ENCODE peak calls at places on chromosome 2, in eight cellular contexts. D is mucosa of descending colon, C is tibial artery, V is psoas muscle, P is OCI-LY7, I is brain microvascular endothelial cell, L is bronchial epithelial cell, Q is astrocyte of the spinal cord. O is an unnamed sample.

GRCh38 chr2:55130849-55131248 is 80.6 kb upstream of the RTN4 start:
- DNase-seq in C (no peak), D (no peak), L (no peak), I (no peak), P (no peak), V (no peak), Q (no peak), O (no peak)

GRCh38 chr2:184677171-184677570 is 78.8 kb downstream of the ZNF804A start:
- DNase-seq in P (no peak), L (no peak), V (no peak), C (no peak), Q (no peak), D (no peak), I (no peak), O (no peak)

GRCh38 chr2:239467956-239468490 is 67.2 kb upstream of the HDAC4 start:
- DNase-seq in I (no peak), P (no peak), L (no peak), V (no peak), Q (no peak), C (peak), D (no peak), O (no peak)

GRCh38 chr2:229927817-229928321 is 5.6 kb downstream of the FBXO36 start:
- DNase-seq in C (no peak), I (no peak), V (no peak), Q (peak), D (no peak), L (peak), P (no peak), O (peak)

GRCh38 chr2:199624958-199625357 is 167.2 kb upstream of the SATB2 start:
- DNase-seq in C (no peak), D (no peak), V (no peak), I (no peak), P (no peak), L (peak), Q (no peak), O (no peak)

GRCh38 chr2:162022290-162022945 is 51.6 kb downstream of the DPP4 start:
- DNase-seq in C (no peak), Q (peak), L (peak), P (no peak), D (no peak), I (no peak), V (no peak), O (peak)

GRCh38 chr2:221254281-221254680 is 317.8 kb downstream of the EPHA4 start:
- DNase-seq in Q (no peak), V (no peak), L (peak), I (no peak), P (no peak), D (no peak), C (no peak), O (no peak)

GRCh38 chr2:222959358-222959757 is 92.6 kb upstream of the KCNE4 start:
- DNase-seq in C (no peak), D (no peak), L (peak), I (peak), V (no peak), Q (peak), P (no peak), O (peak)

GRCh38 chr2:202687276-202687675 is 52.5 kb downstream of the FAM117B start:
- DNase-seq in C (no peak), Q (no peak), P (no peak), I (peak), V (no peak), D (no peak), L (peak), O (no peak)

GRCh38 chr2:148658807-148659722 is 14.5 kb downstream of the EPC2 start:
- DNase-seq in D (no peak), C (no peak), V (no peak), Q (peak), L (peak), I (no peak), P (no peak), O (no peak)

GRCh38 chr2:206163251-206163880 is 3.7 kb downstream of the EEF1B2 start:
- DNase-seq in C (no peak), D (no peak), P (no peak), Q (no peak), L (no peak), V (no peak), I (no peak), O (no peak)

GRCh38 chr2:189298481-189298880 is 118.9 kb upstream of the COL5A2 start:
- DNase-seq in L (no peak), D (no peak), Q (peak), P (no peak), V (no peak), I (no peak), C (no peak), O (peak)

GRCh38 chr2:19363474-19363778 is 5.0 kb upstream of the OSR1 start:
- DNase-seq in Q (no peak), L (no peak), I (no peak), P (no peak), C (no peak), D (no peak), V (peak), O (peak)

GRCh38 chr2:68487773-68488355 is 20.5 kb downstream of the APLF start:
- DNase-seq in D (no peak), P (peak), Q (peak), C (no peak), I (no peak), V (no peak), L (peak), O (peak)

GRCh38 chr2:105557515-105557914 is 158.7 kb upstream of the FHL2 start:
- DNase-seq in D (no peak), I (no peak), P (no peak), Q (no peak), V (no peak), L (no peak), C (no peak), O (no peak)

GRCh38 chr2:237909801-237910475 is 50.5 kb downstream of the RAMP1 start:
- DNase-seq in C (no peak), I (no peak), P (no peak), L (no peak), D (no peak), Q (no peak), V (no peak), O (no peak)

GRCh38 chr2:64865073-64865830 is 123.9 kb upstream of the SLC1A4 start:
- DNase-seq in V (peak), D (peak), I (peak), P (peak), C (peak), Q (peak), L (peak), O (peak)

GRCh38 chr2:75627902-75628504 is 18.6 kb upstream of the MRPL19 start:
- DNase-seq in L (peak), P (peak), Q (peak), D (no peak), C (peak), V (peak), I (peak), O (peak)

GRCh38 chr2:239726631-239727181 is 298.4 kb downstream of the NDUFA10 start:
- DNase-seq in I (no peak), P (no peak), L (no peak), Q (no peak), V (peak), D (no peak), C (peak), O (no peak)

GRCh38 chr2:62443471-62443870 is 62.5 kb downstream of the TMEM17 start:
- DNase-seq in V (no peak), I (no peak), C (no peak), P (no peak), L (no peak), D (no peak), Q (no peak), O (no peak)

GRCh38 chr2:176110975-176111663 is 4.0 kb downstream of the HOXD11 start:
- DNase-seq in L (peak), V (no peak), P (peak), C (no peak), D (no peak), I (no peak), Q (peak), O (peak)

GRCh38 chr2:232540441-232541041 is 1.0 kb downstream of the CHRNG start:
- DNase-seq in P (no peak), I (no peak), V (peak), C (no peak), L (no peak), Q (no peak), D (no peak), O (no peak)

GRCh38 chr2:924202-924601 is 26.4 kb upstream of the SNTG2 start:
- DNase-seq in L (no peak), C (no peak), Q (no peak), V (no peak), D (no peak), P (no peak), I (no peak), O (no peak)

GRCh38 chr2:54470241-54470938 is 14.3 kb downstream of the SPTBN1 start:
- DNase-seq in P (no peak), V (no peak), Q (peak), L (peak), I (no peak), D (no peak), C (no peak), O (peak)

GRCh38 chr2:115214050-115214449 is 771.6 kb downstream of the DPP10 start:
- DNase-seq in C (no peak), V (no peak), P (no peak), Q (no peak), I (no peak), L (no peak), D (no peak), O (no peak)

GRCh38 chr2:237859082-237859433 is 365 bp upstream of the RAMP1 start:
- DNase-seq in D (no peak), I (no peak), P (no peak), L (no peak), V (no peak), C (no peak), Q (no peak), O (no peak)

GRCh38 chr2:121993682-121994081 is 238.2 kb downstream of the TSN start:
- DNase-seq in C (no peak), Q (no peak), P (no peak), D (no peak), I (no peak), V (no peak), L (no peak), O (no peak)
- TF ChIP-seq CTCF in C (no peak), Q (no peak), P (no peak), D (no peak), I (no peak), V (no peak), L (no peak), O (no peak)

DNA sequence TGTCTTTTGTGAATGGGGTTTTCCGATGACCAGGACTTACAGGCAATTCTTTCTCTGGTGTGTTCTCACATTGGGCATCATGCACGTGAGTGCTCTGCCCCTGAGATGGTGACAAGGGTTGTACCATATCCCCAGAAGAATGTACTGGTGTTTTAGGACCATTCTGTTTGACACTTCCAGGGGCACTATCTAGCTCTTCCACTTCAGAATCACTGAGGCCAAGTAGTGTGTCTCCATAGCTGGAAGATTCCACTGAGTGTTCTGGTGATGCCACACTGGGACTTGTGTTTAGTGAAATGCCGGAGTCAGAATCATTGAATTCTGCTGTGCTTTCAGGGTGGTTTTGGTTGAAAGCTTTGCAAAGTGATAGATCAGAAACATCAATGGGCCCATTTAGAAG is 18.7 kb downstream of the HNRNPA3 start:
- DNase-seq in V (no peak), C (no peak), Q (no peak), P (no peak), I (no peak), L (no peak), D (no peak), O (no peak)
- TF ChIP-seq CTCF in V (no peak), C (no peak), Q (no peak), P (no peak), I (no peak), L (no peak), D (no peak), O (no peak)

GRCh38 chr2:61065706-61066688 is at the start of gene SANBR:
- DNase-seq in C (peak), D (peak), Q (peak), I (peak), L (peak), P (peak), V (peak), O (peak)
- TF ChIP-seq CTCF in C (no peak), D (no peak), Q (no peak), I (no peak), L (no peak), P (no peak), V (no peak), O (no peak)

GRCh38 chr2:13135856-13136255 is 419.1 kb downstream of the TRIB2 start:
- DNase-seq in C (no peak), D (no peak), P (no peak), Q (no peak), V (no peak), L (no peak), I (no peak), O (no peak)

GRCh38 chr2:13141315-13141714 is 424.6 kb downstream of the TRIB2 start:
- DNase-seq in D (no peak), L (no peak), P (no peak), I (no peak), Q (no peak), C (no peak), V (no peak), O (no peak)

GRCh38 chr2:13135369-13135768 is 418.6 kb downstream of the TRIB2 start:
- DNase-seq in Q (no peak), P (no peak), I (no peak), D (no peak), C (no peak), L (no peak), V (no peak), O (no peak)

DNA sequence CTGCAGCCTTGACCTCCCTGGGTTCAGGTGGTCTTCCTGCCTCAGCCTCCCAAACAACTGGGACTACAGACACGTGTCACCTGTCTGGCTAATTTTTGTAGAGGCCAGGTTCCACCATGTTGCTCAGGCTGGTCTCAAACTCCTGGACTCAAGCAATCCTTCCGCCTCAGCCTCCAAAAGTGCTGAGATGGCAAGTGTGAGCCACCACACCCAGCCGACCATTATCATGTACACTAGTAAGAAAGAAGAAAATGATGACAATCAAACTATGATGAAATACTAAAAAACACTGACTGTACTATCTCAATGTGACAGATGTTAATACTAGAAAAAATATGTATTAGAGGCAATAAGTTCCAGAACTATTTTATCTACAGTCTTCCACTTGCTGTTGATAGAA is 420.9 kb downstream of the TRIB2 start:
- DNase-seq in V (no peak), I (no peak), Q (no peak), L (no peak), C (no peak), D (no peak), P (no peak), O (no peak)
- TF ChIP-seq CTCF in V (no peak), I (no peak), Q (no peak), L (no peak), C (no peak), D (no peak), P (no peak), O (no peak)

GRCh38 chr2:85804583-85804982 is 50.8 kb downstream of the ATOH8 start:
- DNase-seq in L (peak), C (no peak), V (no peak), I (no peak), Q (no peak), D (no peak), P (peak), O (peak)
- TF ChIP-seq CTCF in L (peak), C (peak), V (peak), I (peak), Q (peak), D (peak), P (peak), O (peak)

DNA sequence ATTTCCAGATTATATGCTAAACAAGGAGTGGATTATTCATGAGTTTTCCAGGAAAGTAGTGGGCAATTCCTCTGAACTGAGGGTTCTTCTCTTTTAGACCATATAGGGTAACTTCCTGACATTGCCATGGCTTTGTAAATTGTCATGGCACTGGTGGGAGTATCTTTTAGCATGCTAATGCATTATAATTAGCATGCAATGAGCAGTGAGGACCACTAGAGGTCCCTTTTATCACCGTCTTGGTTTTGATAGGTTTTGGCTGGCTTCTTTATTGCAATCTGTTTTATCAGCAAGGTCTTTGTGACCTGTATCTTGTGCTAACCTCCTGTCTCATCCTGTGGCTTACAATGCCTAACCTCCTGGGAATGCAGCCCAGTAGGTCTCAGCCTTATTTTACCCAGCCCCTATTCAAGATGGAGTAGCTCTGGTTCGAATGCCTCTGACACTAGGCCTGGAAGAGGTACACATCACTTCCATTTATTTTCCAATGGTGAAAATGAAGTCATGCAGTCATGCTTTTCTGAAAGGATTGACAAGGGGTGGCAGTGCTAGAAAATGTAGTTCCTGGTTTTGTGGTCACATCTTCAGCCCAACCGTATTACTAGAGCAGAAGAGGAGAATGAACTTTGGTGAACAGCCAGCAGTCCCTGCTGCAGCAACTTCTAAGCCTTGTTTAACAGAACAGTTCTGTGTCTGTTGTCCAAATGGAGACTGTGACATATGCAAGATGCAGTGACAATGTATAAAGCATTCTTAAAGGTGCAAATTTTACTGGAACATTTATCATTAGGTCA is 26.6 kb upstream of the ITGA4 start:
- DNase-seq in C (no peak), L (peak), D (no peak), Q (no peak), P (peak), V (no peak), I (no peak), O (peak)
- TF ChIP-seq CTCF in C (no peak), L (peak), D (no peak), Q (peak), P (peak), V (peak), I (peak), O (peak)